ENCODE peak calls at places on chromosomes 7 and 10, in four cellular contexts. One of them, this sample, is unnamed.

GRCh38 chr10:119024882-119025281 is 4.6 kb upstream of the NANOS1 start:
- DNase-seq in neuronal stem cell: no peak
- DNase-seq in IMR-90: no peak
- DNase-seq in mesenchymal stem cell: no peak
- DNase-seq in this sample: no peak

GRCh38 chr7:101420436-101420835 is 57.8 kb downstream of the COL26A1 start:
- DNase-seq in mesenchymal stem cell: no peak
- DNase-seq in IMR-90: no peak
- DNase-seq in neuronal stem cell: no peak
- DNase-seq in this sample: peak; percentile 91

GRCh38 chr10:61837748-61838055 is 63.8 kb upstream of the ARID5B start:
- DNase-seq in IMR-90: no peak
- DNase-seq in mesenchymal stem cell: peak; percentile 26
- DNase-seq in neuronal stem cell: no peak
- DNase-seq in this sample: no peak

GRCh38 chr7:101218236-101219130 is 518 bp downstream of the ZNHIT1 start:
- DNase-seq in neuronal stem cell: no peak
- DNase-seq in mesenchymal stem cell: peak; percentile 24
- DNase-seq in IMR-90: peak; percentile 7
- DNase-seq in this sample: no peak

GRCh38 chr7:76292206-76292573 is 10.3 kb upstream of the HSPB1 start:
- DNase-seq in mesenchymal stem cell: peak; percentile 71
- DNase-seq in IMR-90: no peak
- DNase-seq in neuronal stem cell: no peak
- DNase-seq in this sample: no peak

GRCh38 chr10:87771871-87772500 is 46.0 kb downstream of the ATAD1 start:
- DNase-seq in neuronal stem cell: no peak
- DNase-seq in IMR-90: peak; percentile 20
- DNase-seq in mesenchymal stem cell: peak; percentile 52
- DNase-seq in this sample: no peak

GRCh38 chr10:13439313-13439712 is 89.5 kb downstream of the BEND7 start:
- DNase-seq in IMR-90: no peak
- DNase-seq in mesenchymal stem cell: no peak
- DNase-seq in neuronal stem cell: no peak
- DNase-seq in this sample: no peak

GRCh38 chr10:102247724-102248123 is 2.4 kb downstream of the GBF1 start:
- DNase-seq in mesenchymal stem cell: no peak
- DNase-seq in IMR-90: no peak
- DNase-seq in neuronal stem cell: no peak
- DNase-seq in this sample: no peak

GRCh38 chr7:138099813-138100212 is 23.6 kb downstream of the AKR1D1 start:
- DNase-seq in IMR-90: no peak
- DNase-seq in mesenchymal stem cell: no peak
- DNase-seq in neuronal stem cell: no peak
- DNase-seq in this sample: no peak

GRCh38 chr7:91953618-91954017 is 13.0 kb downstream of the AKAP9 start:
- DNase-seq in IMR-90: peak; percentile 36
- DNase-seq in mesenchymal stem cell: peak; percentile 22
- DNase-seq in neuronal stem cell: no peak
- DNase-seq in this sample: no peak

GRCh38 chr10:133349577-133350011 is 2.4 kb downstream of the PRAP1 start:
- DNase-seq in IMR-90: no peak
- DNase-seq in neuronal stem cell: no peak
- DNase-seq in mesenchymal stem cell: no peak
- DNase-seq in this sample: no peak

GRCh38 chr10:44908936-44909335 is 2.2 kb upstream of the TMEM72 start:
- DNase-seq in mesenchymal stem cell: no peak
- DNase-seq in neuronal stem cell: no peak
- DNase-seq in IMR-90: no peak
- DNase-seq in this sample: no peak

GRCh38 chr7:85039196-85039923 is 147.5 kb downstream of the SEMA3D start:
- DNase-seq in mesenchymal stem cell: no peak
- DNase-seq in IMR-90: no peak
- DNase-seq in neuronal stem cell: no peak
- DNase-seq in this sample: no peak

GRCh38 chr10:51405580-51406367 is 293.6 kb downstream of the CSTF2T start:
- DNase-seq in neuronal stem cell: peak; percentile 41
- DNase-seq in mesenchymal stem cell: no peak
- DNase-seq in IMR-90: peak; percentile 12
- DNase-seq in this sample: no peak

GRCh38 chr10:3935141-3935540 is 150.1 kb upstream of the KLF6 start:
- DNase-seq in neuronal stem cell: no peak
- DNase-seq in mesenchymal stem cell: no peak
- DNase-seq in IMR-90: peak; percentile 79
- DNase-seq in this sample: no peak

GRCh38 chr7:48424731-48425130 is 253.5 kb downstream of the ABCA13 start:
- DNase-seq in mesenchymal stem cell: no peak
- DNase-seq in neuronal stem cell: peak; percentile 4
- DNase-seq in IMR-90: peak; percentile 6
- DNase-seq in this sample: no peak

GRCh38 chr10:1716839-1717238 is 20.5 kb downstream of the ADARB2 start:
- DNase-seq in neuronal stem cell: no peak
- DNase-seq in mesenchymal stem cell: no peak
- DNase-seq in IMR-90: no peak
- DNase-seq in this sample: no peak

GRCh38 chr7:81007053-81007452 is 88.2 kb upstream of the SEMA3C start:
- DNase-seq in neuronal stem cell: no peak
- DNase-seq in mesenchymal stem cell: no peak
- DNase-seq in IMR-90: no peak
- DNase-seq in this sample: no peak

GRCh38 chr7:47392241-47392759 is 189.6 kb downstream of the TNS3 start:
- DNase-seq in IMR-90: peak; percentile 82
- DNase-seq in neuronal stem cell: no peak
- DNase-seq in mesenchymal stem cell: no peak
- DNase-seq in this sample: no peak

GRCh38 chr10:34932235-34932634 is 117.1 kb upstream of the PARD3 start:
- DNase-seq in neuronal stem cell: no peak
- DNase-seq in IMR-90: no peak
- DNase-seq in mesenchymal stem cell: no peak
- DNase-seq in this sample: no peak

GRCh38 chr7:26958834-26959233 is 94.4 kb upstream of the SKAP2 start:
- DNase-seq in neuronal stem cell: no peak
- DNase-seq in IMR-90: peak; percentile 94
- DNase-seq in mesenchymal stem cell: peak; percentile 34
- DNase-seq in this sample: no peak

GRCh38 chr10:70145666-70146488 is 623 bp downstream of the TYSND1 start:
- DNase-seq in IMR-90: peak; percentile 54
- DNase-seq in mesenchymal stem cell: peak; percentile 82
- DNase-seq in neuronal stem cell: peak; percentile 74
- DNase-seq in this sample: peak; percentile 81
- H3K14ac ChIP-seq in IMR-90: peak overlapping the region; percentile 40
- H3K14ac ChIP-seq in mesenchymal stem cell: no peak overlapping the region
- H3K14ac ChIP-seq in neuronal stem cell: peak overlapping the region; percentile 98
- H3K14ac ChIP-seq in this sample: no peak overlapping the region

GRCh38 chr10:6224781-6225180 is 22.0 kb downstream of the PFKFB3 start:
- DNase-seq in mesenchymal stem cell: no peak
- DNase-seq in IMR-90: no peak
- DNase-seq in neuronal stem cell: no peak
- DNase-seq in this sample: no peak
- H3K14ac ChIP-seq in mesenchymal stem cell: no peak overlapping the region
- H3K14ac ChIP-seq in IMR-90: no peak overlapping the region
- H3K14ac ChIP-seq in neuronal stem cell: no peak overlapping the region
- H3K14ac ChIP-seq in this sample: no peak overlapping the region

GRCh38 chr7:71132521-71133231 is 732 bp downstream of the GALNT17 start:
- DNase-seq in neuronal stem cell: peak; percentile 40
- DNase-seq in IMR-90: no peak
- DNase-seq in mesenchymal stem cell: no peak
- DNase-seq in this sample: peak; percentile 65
- H3K14ac ChIP-seq in neuronal stem cell: peak overlapping the region; percentile 65
- H3K14ac ChIP-seq in IMR-90: no peak overlapping the region
- H3K14ac ChIP-seq in mesenchymal stem cell: no peak overlapping the region
- H3K14ac ChIP-seq in this sample: no peak overlapping the region

DNA sequence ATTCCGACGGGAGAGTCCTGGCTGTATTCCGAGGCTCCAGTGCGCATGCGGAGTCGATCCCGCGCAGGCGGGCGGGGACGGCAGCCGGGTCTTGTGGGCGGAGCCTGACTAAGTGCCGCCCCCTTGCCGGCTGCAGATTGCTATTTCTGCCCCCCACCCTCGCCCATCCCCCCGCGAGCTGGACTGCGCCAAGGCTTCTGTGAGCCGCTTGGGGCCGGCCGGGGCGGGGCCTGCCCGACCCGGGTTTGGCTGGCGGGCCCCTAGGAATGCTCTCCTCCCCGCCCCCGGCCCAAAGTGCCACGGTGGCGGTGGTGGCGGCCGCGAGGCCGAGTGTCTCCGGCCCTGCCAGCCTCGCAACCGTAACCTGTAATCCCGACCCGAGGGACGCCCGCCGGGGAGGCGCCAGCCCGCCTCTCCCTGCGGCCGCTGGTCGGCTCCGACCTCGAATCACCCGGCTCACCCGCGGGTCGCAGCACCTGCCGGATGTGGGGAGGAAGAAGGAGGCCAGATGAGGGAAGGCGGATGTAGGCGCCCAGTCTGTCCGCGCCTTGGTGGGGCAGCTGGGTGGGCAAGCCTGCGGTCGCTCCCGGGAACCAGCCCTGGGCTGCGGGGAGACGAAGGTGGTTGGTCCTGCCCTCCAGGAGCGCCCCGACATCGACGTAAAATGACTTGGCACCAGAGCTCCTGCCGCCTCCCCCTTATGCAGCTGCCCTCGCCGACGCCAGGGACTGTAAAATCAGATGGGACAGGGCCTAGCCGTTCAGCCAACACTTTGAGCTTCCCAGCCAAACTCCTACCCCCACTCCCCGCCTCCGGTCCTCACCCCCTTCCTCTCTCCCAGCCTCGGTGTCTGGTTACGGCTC is 607 bp upstream of the KAZALD1 start:
- DNase-seq in mesenchymal stem cell: peak; percentile 92
- DNase-seq in neuronal stem cell: peak; percentile 97
- DNase-seq in IMR-90: peak; percentile 91
- DNase-seq in this sample: peak; percentile 99
- H3K14ac ChIP-seq in mesenchymal stem cell: no peak overlapping the region
- H3K14ac ChIP-seq in neuronal stem cell: no peak overlapping the region
- H3K14ac ChIP-seq in IMR-90: peak overlapping the region; percentile 100
- H3K14ac ChIP-seq in this sample: no peak overlapping the region

DNA sequence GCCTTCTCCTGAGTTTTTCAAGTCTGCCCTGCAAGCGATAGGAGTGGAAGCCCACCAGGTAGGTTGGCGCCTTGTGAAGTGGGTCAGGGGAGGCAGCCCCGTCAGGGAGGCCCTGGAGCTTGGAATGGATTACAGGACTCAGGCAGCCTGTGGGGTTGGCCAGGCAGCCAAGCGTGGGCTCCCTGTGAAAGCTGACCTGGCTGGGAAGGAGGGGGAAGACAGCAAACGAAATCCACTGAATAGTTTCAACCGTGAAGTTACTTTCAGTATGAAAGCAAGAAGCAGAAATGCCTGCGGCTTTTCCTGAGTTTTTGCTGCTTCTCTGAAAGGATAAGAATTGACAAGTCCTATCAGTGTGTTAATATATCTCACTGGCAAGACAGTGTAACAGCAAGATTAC is 36.4 kb downstream of the LHPP start:
- DNase-seq in mesenchymal stem cell: no peak
- DNase-seq in IMR-90: no peak
- DNase-seq in neuronal stem cell: no peak
- DNase-seq in this sample: no peak
- H3K14ac ChIP-seq in mesenchymal stem cell: no peak overlapping the region
- H3K14ac ChIP-seq in IMR-90: no peak overlapping the region
- H3K14ac ChIP-seq in neuronal stem cell: peak overlapping the region; percentile 86
- H3K14ac ChIP-seq in this sample: no peak overlapping the region

DNA sequence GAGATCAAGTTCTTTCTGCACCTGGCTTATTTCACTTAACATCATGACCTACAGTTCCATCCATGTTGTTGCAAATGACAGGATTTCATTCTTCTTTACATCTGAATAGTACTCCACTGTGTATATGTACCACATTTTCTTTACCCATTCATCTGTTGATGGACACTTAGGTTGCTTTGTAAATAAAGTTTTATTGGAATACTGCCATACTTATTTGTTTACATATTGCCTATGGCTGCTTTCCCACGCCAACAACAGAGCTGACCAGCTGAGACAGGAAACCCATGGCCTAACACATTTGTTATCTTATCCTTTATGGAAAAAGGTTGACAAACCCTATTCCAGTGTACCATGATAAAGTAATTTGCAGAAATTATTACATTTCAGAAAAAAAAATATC is 153.7 kb downstream of the GLI3 start:
- DNase-seq in mesenchymal stem cell: no peak
- DNase-seq in IMR-90: no peak
- DNase-seq in neuronal stem cell: no peak
- DNase-seq in this sample: no peak
- H3K14ac ChIP-seq in mesenchymal stem cell: no peak overlapping the region
- H3K14ac ChIP-seq in IMR-90: no peak overlapping the region
- H3K14ac ChIP-seq in neuronal stem cell: no peak overlapping the region
- H3K14ac ChIP-seq in this sample: no peak overlapping the region

GRCh38 chr7:120053390-120053961 is 219.5 kb upstream of the KCND2 start:
- DNase-seq in IMR-90: peak; percentile 82
- DNase-seq in mesenchymal stem cell: peak; percentile 93
- DNase-seq in neuronal stem cell: no peak
- DNase-seq in this sample: no peak
- H3K14ac ChIP-seq in IMR-90: peak overlapping the region; percentile 79
- H3K14ac ChIP-seq in mesenchymal stem cell: no peak overlapping the region
- H3K14ac ChIP-seq in neuronal stem cell: no peak overlapping the region
- H3K14ac ChIP-seq in this sample: no peak overlapping the region